ENCODE peak calls at places on chromosomes 12 and 14, in eight cellular contexts. W is adrenal gland; S is suprapubic skin; G is M059J; E is naive thymus-derived CD8-positive, alpha-beta T cell; C is CD8-positive, alpha-beta memory T cell; B is fibroblast of mammary gland; Q is Calu3. T is an unnamed sample.

GRCh38 chr14:26598081-26598671 is 343 bp upstream of the NOVA1 start:
- DNase-seq in W (peak; percentile 77), S (peak; percentile 90), G (peak; percentile 14), E (peak; percentile 71), C (no peak), B (peak; percentile 94), Q (no peak), T (no peak)

GRCh38 chr12:50786498-50787231 is 22.8 kb downstream of the ATF1 start:
- DNase-seq in W (no peak), S (no peak), G (peak; percentile 98), E (no peak), C (no peak), B (peak; percentile 96), Q (peak; percentile 58), T (peak; percentile 92)

GRCh38 chr12:97837401-97837800 is 374.8 kb downstream of the RMST start:
- DNase-seq in W (no peak), S (no peak), G (peak; percentile 8), E (no peak), C (no peak), B (peak; percentile 84), Q (peak; percentile 24), T (no peak)

GRCh38 chr12:91722072-91722471 is 423.6 kb downstream of the BTG1 start:
- DNase-seq in W (no peak), S (no peak), G (peak; percentile 52), E (no peak), C (no peak), B (peak; percentile 39), Q (no peak), T (peak; percentile 41)

GRCh38 chr14:75132374-75133086 is 5.7 kb upstream of the NEK9 start:
- DNase-seq in W (no peak), S (no peak), G (peak; percentile 75), E (peak; percentile 71), C (peak; percentile 68), B (peak; percentile 81), Q (peak; percentile 65), T (peak; percentile 35)

GRCh38 chr12:78210894-78211302 is 380.2 kb downstream of the NAV3 start:
- DNase-seq in W (no peak), S (no peak), G (peak; percentile 92), E (no peak), C (no peak), B (peak; percentile 94), Q (no peak), T (no peak)

GRCh38 chr14:54688229-54688628 is 121.3 kb downstream of the SAMD4A start:
- DNase-seq in W (no peak), S (no peak), G (no peak), E (no peak), C (no peak), B (no peak), Q (no peak), T (no peak)

GRCh38 chr12:29427964-29428363 is 47.0 kb upstream of the ERGIC2 start:
- DNase-seq in W (no peak), S (no peak), G (no peak), E (no peak), C (peak; percentile 1), B (no peak), Q (no peak), T (no peak)

GRCh38 chr12:92467886-92468285 is 234.9 kb upstream of the PLEKHG7 start:
- DNase-seq in W (no peak), S (no peak), G (peak; percentile 49), E (no peak), C (no peak), B (no peak), Q (no peak), T (no peak)

GRCh38 chr14:74549588-74549987 is 56.0 kb downstream of the ISCA2 start:
- DNase-seq in W (no peak), S (no peak), G (peak; percentile 29), E (no peak), C (no peak), B (peak; percentile 22), Q (peak; percentile 42), T (no peak)

GRCh38 chr14:100778951-100779690 is 46.8 kb upstream of the MEG3 start:
- DNase-seq in W (no peak), S (no peak), G (no peak), E (no peak), C (no peak), B (no peak), Q (no peak), T (no peak)

T was measured in keratinocyte.